ENCODE peak calls at places on chromosomes 11 and 22, in seven cellular contexts. B, T, Z, O, Q, K and L are unnamed samples. For H3K36me3 and H3K27me3, the result is how much of the 10 kb centered on the place peaks cover.

GRCh38 chr22:46537946-46538815 is 761 bp upstream of the CELSR1 start:
- DNase-seq in B (no peak), T (no peak), Z (no peak), O (peak), Q (peak), K (peak), L (peak)

GRCh38 chr22:22429374-22430108 is 79.0 kb downstream of the ZNF280B start:
- DNase-seq in B (no peak), T (no peak), Z (no peak), O (peak), Q (no peak), K (no peak), L (no peak)

GRCh38 chr22:42990131-42990838 is 24.7 kb downstream of the PACSIN2 start:
- DNase-seq in B (peak), T (no peak), Z (no peak), O (peak), Q (peak), K (no peak), L (no peak)

GRCh38 chr11:134370526-134371435 is 39.0 kb downstream of the GLB1L2 start:
- DNase-seq in B (no peak), T (no peak), Z (peak), O (no peak), Q (no peak), K (no peak), L (no peak)

GRCh38 chr11:133134561-133135173 is 397.6 kb downstream of the OPCML start:
- DNase-seq in B (no peak), T (no peak), Z (no peak), O (peak), Q (peak), K (peak), L (peak)

GRCh38 chr11:13962198-13962561 is 343 bp upstream of the SPON1 start:
- DNase-seq in B (no peak), T (no peak), Z (no peak), O (no peak), Q (no peak), K (no peak), L (no peak)

GRCh38 chr22:20811971-20812660 is 38.2 kb downstream of the SERPIND1 start:
- DNase-seq in B (no peak), T (no peak), Z (no peak), O (no peak), Q (no peak), K (no peak), L (no peak)

GRCh38 chr11:32173977-32174376 is 83.1 kb downstream of the RCN1 start:
- DNase-seq in B (no peak), T (no peak), Z (no peak), O (no peak), Q (no peak), K (no peak), L (no peak)

GRCh38 chr11:44943696-44944095 is 7.0 kb downstream of the TP53I11 start:
- DNase-seq in B (no peak), T (no peak), Z (no peak), O (no peak), Q (no peak), K (no peak), L (peak)

GRCh38 chr11:130531061-130531460 is 82.6 kb downstream of the ADAMTS15 start:
- DNase-seq in B (no peak), T (no peak), Z (no peak), O (peak), Q (no peak), K (no peak), L (peak)

GRCh38 chr11:85941380-85941973 is 86.3 kb downstream of the CCDC83 start:
- DNase-seq in B (peak), T (no peak), Z (no peak), O (peak), Q (peak), K (peak), L (peak)

GRCh38 chr11:746289-747175 is 732 bp upstream of the TALDO1 start:
- DNase-seq in B (no peak), T (no peak), Z (peak), O (no peak), Q (peak), K (peak), L (no peak)

GRCh38 chr11:24759742-24760141 is 262.9 kb downstream of the LUZP2 start:
- DNase-seq in B (no peak), T (no peak), Z (no peak), O (no peak), Q (no peak), K (no peak), L (no peak)

GRCh38 chr11:40032331-40032730 is 1427.1 kb downstream of the LRRC4C start:
- DNase-seq in B (no peak), T (no peak), Z (no peak), O (no peak), Q (no peak), K (no peak), L (no peak)

DNA sequence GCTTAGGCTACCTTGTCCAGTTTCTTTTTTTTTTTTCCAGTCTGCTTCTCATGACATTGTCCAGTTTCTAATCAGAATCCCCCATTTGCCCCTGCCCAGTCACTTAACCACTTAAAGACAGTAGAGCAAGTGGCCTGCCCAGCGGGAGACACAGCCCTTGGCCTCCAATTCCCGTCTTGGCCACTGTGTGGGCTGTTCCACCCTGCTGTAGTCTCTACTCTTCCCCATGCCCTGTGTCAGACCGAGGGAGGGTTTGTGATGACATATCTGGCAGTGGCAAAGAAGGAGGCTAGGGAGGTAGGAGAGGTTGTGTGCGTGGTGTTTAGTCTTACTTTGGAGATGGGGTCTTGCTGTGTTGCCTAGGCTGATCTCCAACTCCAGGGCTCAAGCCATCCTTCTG is 11.5 kb downstream of the PPFIA1 start:
- DNase-seq in B (no peak), T (no peak), Z (no peak), O (no peak), Q (no peak), K (no peak), L (no peak)
- H3K36me3 ChIP-seq in B (half or more), T (under half), Z (under half), O (under half), Q (under half), K (under half), L (under half)

DNA sequence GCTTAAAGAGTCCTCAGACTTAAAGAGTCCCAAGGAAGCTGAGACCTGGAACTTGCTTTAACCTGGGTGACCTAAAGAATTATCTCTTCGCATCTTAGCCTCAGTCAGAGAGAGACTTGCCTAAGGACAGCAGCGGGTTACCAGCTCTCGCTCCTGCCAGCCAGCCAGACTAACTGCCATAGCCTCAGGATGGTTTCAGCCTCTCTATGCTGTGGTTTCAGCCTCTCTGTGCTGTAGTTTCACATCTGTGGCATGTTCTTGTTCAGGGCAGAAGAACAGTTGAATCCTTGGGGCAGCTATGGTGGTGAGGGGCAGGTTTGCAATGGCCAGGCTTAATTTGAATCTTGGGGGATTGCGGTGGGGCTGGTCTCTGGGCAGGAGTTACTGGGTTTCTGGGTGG is 2.3 kb downstream of the FRMD8 start:
- DNase-seq in B (no peak), T (no peak), Z (no peak), O (no peak), Q (no peak), K (no peak), L (no peak)
- H3K4me3 ChIP-seq in B (no peak), T (no peak), Z (no peak), O (no peak), Q (no peak), K (no peak), L (no peak)

GRCh38 chr22:37806409-37807338 is 1.1 kb upstream of the GCAT start:
- DNase-seq in B (no peak), T (no peak), Z (no peak), O (peak), Q (peak), K (peak), L (peak)

GRCh38 chr22:37805878-37806277 is 1.9 kb upstream of the GCAT start:
- DNase-seq in B (no peak), T (no peak), Z (no peak), O (no peak), Q (no peak), K (no peak), L (no peak)

GRCh38 chr22:37803636-37804371 is 3.9 kb upstream of the GCAT start:
- DNase-seq in B (no peak), T (no peak), Z (no peak), O (no peak), Q (peak), K (no peak), L (peak)

GRCh38 chr22:37804502-37804885 is 3.2 kb upstream of the GCAT start:
- DNase-seq in B (no peak), T (no peak), Z (no peak), O (no peak), Q (peak), K (no peak), L (peak)

GRCh38 chr22:37804886-37805857 is 2.6 kb upstream of the GCAT start:
- DNase-seq in B (peak), T (peak), Z (peak), O (peak), Q (peak), K (peak), L (peak)
- H3K27me3 ChIP-seq in B (under half), T (under half), Z (under half), O (under half), Q (under half), K (under half), L (under half)

GRCh38 chr22:50436134-50436830 is 38.6 kb downstream of the SBF1 start:
- DNase-seq in B (no peak), T (no peak), Z (peak), O (no peak), Q (no peak), K (no peak), L (peak)
- H3K36me3 ChIP-seq in B (half or more), T (under half), Z (under half), O (under half), Q (under half), K (half or more), L (under half)

GRCh38 chr11:68843052-68843561 is 1.4 kb upstream of the CPT1A start:
- DNase-seq in B (no peak), T (no peak), Z (peak), O (peak), Q (peak), K (no peak), L (peak)
- H3K4me3 ChIP-seq in B (no peak), T (no peak), Z (peak), O (no peak), Q (no peak), K (no peak), L (peak)

GRCh38 chr11:30876656-30877371 is 290.7 kb upstream of the MPPED2 start:
- DNase-seq in B (no peak), T (no peak), Z (no peak), O (peak), Q (no peak), K (no peak), L (no peak)
- H3K27me3 ChIP-seq in B (under half), T (under half), Z (under half), O (under half), Q (under half), K (under half), L (under half)

GRCh38 chr11:118846181-118846946 is 37.3 kb upstream of the CXCR5 start:
- DNase-seq in B (no peak), T (no peak), Z (no peak), O (no peak), Q (peak), K (no peak), L (peak)
- H3K36me3 ChIP-seq in B (under half), T (under half), Z (under half), O (under half), Q (under half), K (under half), L (under half)

DNA sequence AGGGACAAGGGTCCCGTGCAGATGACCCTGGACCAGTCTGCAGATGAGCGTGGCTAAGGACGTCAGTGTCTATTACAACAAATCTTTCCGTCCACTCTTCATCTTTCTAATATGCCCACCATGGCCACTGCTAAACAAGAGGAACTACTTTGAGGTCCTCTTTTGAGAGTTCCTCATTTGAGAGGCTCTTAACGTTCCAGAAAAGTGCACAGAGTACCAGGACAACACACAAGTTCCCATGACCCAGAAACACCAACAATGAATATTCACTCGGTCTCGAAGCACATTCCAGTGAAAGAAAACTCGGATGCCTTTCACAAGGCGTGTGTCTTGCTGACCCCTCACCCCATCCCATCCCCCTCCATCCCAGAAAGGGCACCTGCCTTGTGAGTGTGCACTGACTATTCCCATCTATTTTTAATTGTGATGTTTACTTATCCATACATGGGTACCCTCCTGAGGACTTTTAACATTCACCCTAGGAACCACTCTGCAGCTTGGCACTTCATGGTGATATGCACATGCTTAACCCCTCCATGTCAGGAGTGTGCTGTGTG is 157.0 kb downstream of the SHANK2 start:
- DNase-seq in B (no peak), T (no peak), Z (no peak), O (no peak), Q (no peak), K (no peak), L (no peak)
- H3K4me3 ChIP-seq in B (no peak), T (no peak), Z (no peak), O (no peak), Q (no peak), K (no peak), L (no peak)

DNA sequence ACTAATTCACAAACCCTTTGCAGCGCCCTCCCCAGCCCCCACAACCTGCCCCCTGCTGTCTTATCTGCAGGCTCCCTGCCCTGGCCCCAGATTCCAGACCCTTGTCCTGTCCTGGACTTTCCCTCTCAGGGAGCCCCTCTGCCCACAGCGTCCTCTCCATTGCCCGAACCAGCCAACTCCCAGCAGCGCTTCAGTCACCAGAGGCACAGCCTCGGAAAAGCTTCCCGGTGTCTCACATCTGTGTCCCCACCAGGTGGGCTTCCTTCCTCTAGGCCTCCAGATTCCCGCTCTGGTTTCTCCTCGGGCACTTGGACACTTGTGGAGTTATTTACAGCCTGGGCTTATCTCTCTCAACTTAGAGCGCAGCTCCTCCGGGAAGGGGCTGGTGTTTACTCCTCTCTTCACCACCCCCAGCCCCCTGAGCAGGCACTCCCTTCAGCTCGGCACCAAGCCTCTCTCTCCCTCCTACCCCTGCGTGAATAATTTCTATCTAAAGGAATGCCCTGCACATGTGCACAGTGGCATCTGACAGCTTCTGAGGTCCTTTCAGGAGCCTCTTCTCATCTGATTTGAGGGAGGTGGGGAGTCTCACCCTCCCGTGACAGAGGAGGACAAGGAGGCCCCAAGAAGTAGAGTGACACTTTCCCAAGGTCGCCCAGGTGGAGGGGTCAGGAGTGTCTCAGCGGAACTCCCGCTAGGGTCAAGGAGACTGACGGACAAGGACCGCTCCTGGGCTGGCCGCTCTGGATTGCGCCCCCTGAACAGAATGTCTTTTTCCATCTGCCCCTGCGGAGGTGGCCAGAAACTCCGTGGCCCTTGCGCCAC is 838 bp downstream of the WNT11 start:
- DNase-seq in B (no peak), T (no peak), Z (peak), O (no peak), Q (peak), K (no peak), L (peak)
- H3K27me3 ChIP-seq in B (under half), T (under half), Z (under half), O (under half), Q (half or more), K (under half), L (half or more)

GRCh38 chr11:117228091-117228490 is 3.8 kb downstream of the PCSK7 start:
- DNase-seq in B (no peak), T (no peak), Z (no peak), O (no peak), Q (no peak), K (no peak), L (no peak)
- H3K36me3 ChIP-seq in B (under half), T (under half), Z (half or more), O (under half), Q (under half), K (under half), L (under half)